ENCODE peak calls at places on chromosomes 16 and 17, in ten cellular contexts. W is tibial nerve, Y is esophagus squamous epithelium, P is Peyer's patch, H is uterus, L is H1, S is endothelial cell of umbilical vein, V is ovary, Z is transverse colon, Q is right lobe of liver. F is an unnamed sample. For H3K27me3, the result is how much of the 10 kb centered on the place peaks cover.

GRCh38 chr16:12637002-12637401 is 166.7 kb downstream of the CPPED1 start:
- DNase-seq in L (no peak), Y (no peak), W (no peak), H (no peak), V (no peak), S (no peak), P (no peak), Q (no peak), Z (no peak), F (no peak)

GRCh38 chr16:30065943-30066881 is 652 bp downstream of the ALDOA start:
- DNase-seq in S (no peak), L (no peak), Q (no peak), W (no peak), V (no peak), P (no peak), H (peak), Y (no peak), Z (peak), F (peak)

GRCh38 chr16:88510091-88510719 is 57.1 kb downstream of the ZFPM1 start:
- DNase-seq in Y (no peak), Q (no peak), L (no peak), Z (no peak), P (no peak), S (no peak), H (no peak), V (no peak), W (no peak), F (no peak)

GRCh38 chr17:11240841-11241610 is at the start of gene SHISA6:
- DNase-seq in Y (no peak), S (no peak), P (no peak), L (peak), Z (no peak), W (no peak), V (no peak), H (no peak), Q (no peak), F (no peak)

GRCh38 chr16:20114356-20114755 is 40.7 kb upstream of the GPR139 start:
- DNase-seq in Y (no peak), L (no peak), Q (no peak), H (no peak), S (no peak), V (no peak), Z (peak), P (no peak), W (no peak), F (no peak)

GRCh38 chr17:50638851-50639767 is 4.4 kb downstream of the ABCC3 start:
- DNase-seq in Y (peak), Z (peak), L (no peak), Q (peak), P (peak), V (peak), W (peak), H (peak), S (peak), F (peak)

GRCh38 chr17:73952498-73953205 is 250.8 kb upstream of the RPL38 start:
- DNase-seq in V (no peak), H (no peak), Q (peak), P (no peak), S (no peak), Y (no peak), L (peak), Z (peak), W (no peak), F (no peak)

GRCh38 chr16:743794-744500 is 3.1 kb upstream of the CIAO3 start:
- DNase-seq in S (no peak), W (no peak), V (no peak), Q (no peak), L (no peak), Y (no peak), P (no peak), Z (no peak), H (no peak), F (no peak)

GRCh38 chr17:3693829-3694231 is 2.1 kb downstream of the P2RX5 start:
- DNase-seq in P (peak), Q (no peak), L (no peak), W (no peak), S (no peak), H (no peak), Z (peak), V (no peak), Y (no peak), F (no peak)

GRCh38 chr17:3693099-3693498 is 2.9 kb downstream of the P2RX5 start:
- DNase-seq in V (no peak), S (no peak), Z (no peak), W (no peak), H (no peak), P (no peak), L (no peak), Q (no peak), Y (no peak), F (no peak)

GRCh38 chr17:3697157-3697515 is 1.2 kb upstream of the P2RX5 start:
- DNase-seq in V (no peak), P (no peak), Z (no peak), W (no peak), Y (no peak), L (no peak), H (no peak), Q (no peak), S (no peak), F (no peak)

GRCh38 chr17:3695723-3696411 is at the start of gene P2RX5:
- DNase-seq in S (peak), P (peak), Y (no peak), L (peak), V (peak), Z (peak), Q (no peak), H (no peak), W (no peak), F (no peak)

DNA sequence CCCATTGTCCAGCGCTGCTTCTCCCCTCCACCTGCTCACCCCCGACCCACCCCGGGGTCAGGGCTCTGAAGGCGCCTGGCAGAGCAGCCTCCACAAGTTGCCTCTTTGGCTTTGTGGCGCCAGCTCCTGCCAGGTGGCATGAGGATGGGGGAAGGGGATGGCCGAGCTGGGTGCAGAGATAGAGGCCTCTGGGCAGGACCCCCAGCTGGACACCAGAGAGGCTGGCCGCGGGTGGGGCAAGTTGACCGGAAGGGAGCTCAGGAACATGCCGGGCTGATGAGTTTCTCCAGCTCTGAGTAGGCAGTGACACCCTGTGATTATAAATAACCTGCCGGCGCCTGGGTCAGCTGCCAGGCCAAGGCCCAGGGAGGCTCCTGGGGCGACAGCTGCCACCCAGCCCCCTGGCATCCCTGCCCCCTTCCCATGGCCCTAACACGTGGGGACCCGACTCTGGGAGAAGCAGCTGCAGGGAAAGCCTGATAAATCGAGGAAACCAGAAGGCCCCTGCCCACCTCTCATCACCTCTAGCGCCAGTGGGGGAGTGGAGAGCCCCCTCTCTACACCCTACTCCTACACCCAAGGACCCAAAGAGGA is 729 bp downstream of the P2RX5 start:
- DNase-seq in Z (peak), Y (no peak), L (peak), W (no peak), S (no peak), H (no peak), V (no peak), Q (no peak), P (peak), F (peak)
- H3K27me3 ChIP-seq in Z (half or more), Y (under half), L (under half), W (under half), S (under half), H (under half), V (under half), Q (under half), P (under half), F (under half)

GRCh38 chr16:89999831-90000574 is 19.3 kb downstream of the DBNDD1 start:
- DNase-seq in H (no peak), L (no peak), Z (no peak), Q (no peak), V (no peak), Y (no peak), S (no peak), P (no peak), W (no peak), F (no peak)
- TF ChIP-seq POLR2A in H (no peak), L (no peak), Z (no peak), Q (no peak), V (no peak), Y (no peak), S (no peak), P (no peak), W (no peak), F (no peak)

DNA sequence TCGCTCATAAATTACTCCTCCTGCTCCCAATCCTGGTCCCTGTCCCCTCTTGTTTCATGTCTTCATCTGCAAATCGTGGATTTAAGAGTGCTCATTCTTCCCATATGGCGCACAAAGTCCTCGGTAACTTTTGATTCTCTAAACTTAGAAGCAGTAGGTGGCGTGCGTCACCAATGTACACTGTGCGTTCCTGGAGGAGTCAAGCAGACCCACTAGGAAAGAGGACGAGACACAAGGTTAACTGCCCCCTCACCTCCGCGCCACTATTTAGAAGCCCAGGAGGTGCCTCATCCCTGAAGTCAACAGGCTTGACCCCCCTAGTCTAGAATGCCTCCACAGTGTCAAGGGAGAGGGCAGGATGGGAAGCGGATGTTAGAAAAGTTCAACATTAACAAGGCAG is 2.9 kb downstream of the SLC13A5 start:
- DNase-seq in Y (no peak), V (no peak), Z (no peak), W (no peak), S (no peak), L (no peak), H (no peak), P (no peak), Q (no peak), F (no peak)
- H3K27me3 ChIP-seq in Y (under half), V (under half), Z (half or more), W (under half), S (under half), L (under half), H (under half), P (under half), Q (under half), F (under half)

GRCh38 chr17:7989781-7990655 is 12.4 kb upstream of the GUCY2D start:
- DNase-seq in V (peak), Y (peak), W (peak), P (peak), Q (peak), H (peak), S (peak), Z (peak), L (peak), F (peak)
- TF ChIP-seq POLR2A in V (no peak), Y (no peak), W (no peak), P (no peak), Q (no peak), H (peak), S (no peak), Z (no peak), L (peak), F (no peak)

GRCh38 chr16:85300451-85300968 is 188.2 kb upstream of the CIBAR2 start:
- DNase-seq in Z (no peak), H (no peak), V (no peak), L (no peak), Y (no peak), S (no peak), Q (no peak), P (no peak), W (no peak), F (no peak)
- H3K27me3 ChIP-seq in Z (under half), H (under half), V (under half), L (under half), Y (under half), S (under half), Q (under half), P (under half), W (under half), F (under half)

DNA sequence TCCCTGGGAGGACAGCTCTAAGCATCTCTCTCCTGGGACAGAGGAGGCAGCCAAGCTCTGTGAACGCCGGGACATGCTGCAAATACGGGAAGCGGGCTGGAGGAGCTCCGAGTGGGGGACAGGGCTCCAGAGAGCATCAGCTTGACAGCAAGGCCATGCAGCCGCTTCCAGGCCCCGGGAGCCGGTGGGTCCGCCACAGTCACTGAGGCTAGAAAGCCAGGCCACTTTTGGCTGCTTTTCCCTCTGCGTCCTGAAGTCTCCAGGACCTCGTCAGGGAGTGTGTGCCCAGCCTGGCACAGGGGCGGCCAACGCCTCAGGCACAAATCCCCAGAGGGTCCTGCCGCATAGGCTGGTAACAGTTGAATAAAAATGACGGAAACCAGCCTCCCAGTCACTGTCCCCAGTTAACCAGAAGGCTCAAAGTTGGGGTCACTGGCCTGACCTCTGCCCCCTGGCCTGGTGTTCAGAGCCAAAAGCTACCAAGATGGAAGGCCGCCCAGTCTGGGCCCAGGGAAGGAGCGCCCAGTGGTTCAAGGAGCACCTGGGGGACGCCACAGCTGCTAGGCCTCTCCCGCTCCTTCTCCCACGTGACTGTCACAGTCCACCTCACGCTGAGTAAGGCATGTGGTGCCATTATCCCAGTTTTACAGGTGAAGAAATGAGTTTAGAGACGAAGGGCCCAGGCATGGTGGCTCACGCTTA is 3.2 kb upstream of the TRIM65 start:
- DNase-seq in Z (no peak), W (no peak), Q (no peak), S (no peak), H (no peak), V (peak), Y (no peak), P (no peak), L (no peak), F (no peak)
- TF ChIP-seq POLR2A in Z (no peak), W (no peak), Q (no peak), S (no peak), H (no peak), V (no peak), Y (no peak), P (no peak), L (no peak), F (no peak)

GRCh38 chr17:2723997-2724782 is 12.6 kb upstream of the CLUH start:
- DNase-seq in V (peak), W (no peak), L (peak), H (no peak), P (no peak), Z (peak), S (no peak), Y (no peak), Q (no peak), F (no peak)

GRCh38 chr17:2723505-2723996 is 12.0 kb upstream of the CLUH start:
- DNase-seq in S (no peak), H (no peak), L (peak), Q (no peak), P (no peak), W (no peak), Y (no peak), Z (peak), V (no peak), F (no peak)

GRCh38 chr17:2719861-2720260 is 8.3 kb upstream of the CLUH start:
- DNase-seq in V (no peak), W (no peak), P (no peak), Q (no peak), H (no peak), Y (no peak), L (no peak), S (no peak), Z (no peak), F (no peak)

GRCh38 chr17:2722611-2723010 is 11.0 kb upstream of the CLUH start:
- DNase-seq in L (no peak), H (no peak), W (no peak), S (no peak), Y (no peak), P (no peak), Z (no peak), Q (no peak), V (no peak), F (no peak)

GRCh38 chr17:2721603-2722002 is 10.0 kb upstream of the CLUH start:
- DNase-seq in S (no peak), Y (no peak), Q (no peak), Z (no peak), H (no peak), W (no peak), V (no peak), L (no peak), P (no peak), F (no peak)
- H3K27me3 ChIP-seq in S (under half), Y (under half), Q (under half), Z (under half), H (under half), W (under half), V (under half), L (under half), P (under half), F (under half)

DNA sequence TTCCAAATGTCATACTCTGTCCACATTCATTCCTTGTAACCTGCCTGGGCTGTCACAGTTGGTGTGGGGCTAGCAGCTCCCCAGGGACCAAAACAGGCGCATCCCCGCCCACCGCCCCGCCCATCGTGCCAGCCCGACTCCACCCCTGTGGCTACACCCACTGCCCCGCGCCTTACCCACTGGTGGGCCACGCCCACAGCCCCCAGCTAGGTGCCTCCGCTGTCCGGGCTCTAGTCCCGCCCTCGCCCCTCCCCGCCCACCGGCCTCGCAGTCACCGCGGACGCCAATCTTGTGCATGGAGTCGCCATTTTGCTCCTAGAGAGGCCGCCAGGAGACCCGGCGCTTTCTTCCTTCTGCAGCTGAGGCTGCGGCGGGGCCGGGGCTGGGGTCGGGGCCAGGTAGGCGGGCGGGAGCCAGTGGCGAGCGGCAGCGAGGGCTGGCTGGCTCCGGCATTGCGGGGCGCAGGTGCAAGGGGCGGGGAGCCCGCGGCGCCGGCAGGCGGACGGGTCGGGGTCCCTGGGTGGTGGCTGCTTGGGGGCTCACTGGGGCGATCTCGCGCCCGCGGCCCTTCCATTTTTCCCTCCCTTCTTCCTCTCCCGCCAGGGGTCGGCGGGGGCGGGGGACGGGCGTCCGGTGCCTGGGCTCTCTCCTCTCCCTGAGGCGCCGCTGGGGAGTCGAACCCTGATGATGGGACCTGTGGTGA is at the start of gene PRPSAP2:
- DNase-seq in Q (peak), V (peak), Z (peak), Y (peak), P (peak), S (peak), L (peak), H (peak), W (peak), F (peak)
- TF ChIP-seq POLR2A in Q (peak), V (no peak), Z (peak), Y (peak), P (no peak), S (peak), L (peak), H (peak), W (peak), F (no peak)

GRCh38 chr17:29021251-29021650 is 15.4 kb upstream of the SEZ6 start:
- DNase-seq in H (no peak), P (no peak), S (no peak), Y (no peak), L (no peak), V (no peak), W (no peak), Z (no peak), Q (no peak), F (no peak)

GRCh38 chr17:29018788-29019474 is 13.1 kb upstream of the SEZ6 start:
- DNase-seq in P (no peak), Q (no peak), V (no peak), Y (no peak), L (no peak), W (no peak), Z (no peak), H (no peak), S (no peak), F (no peak)

GRCh38 chr17:29016635-29017034 is 10.8 kb upstream of the SEZ6 start:
- DNase-seq in P (no peak), H (no peak), Z (no peak), V (no peak), S (no peak), Y (no peak), Q (no peak), W (no peak), L (no peak), F (no peak)

GRCh38 chr17:29024456-29024952 is 18.4 kb upstream of the PIPOX start:
- DNase-seq in Q (no peak), W (no peak), H (no peak), V (no peak), Z (no peak), L (no peak), S (no peak), P (no peak), Y (no peak), F (no peak)

GRCh38 chr17:29019475-29020181 is 13.8 kb upstream of the SEZ6 start:
- DNase-seq in H (no peak), Q (no peak), W (no peak), Z (peak), P (no peak), L (peak), V (no peak), Y (no peak), S (no peak), F (no peak)
- H3K27me3 ChIP-seq in H (under half), Q (under half), W (under half), Z (half or more), P (under half), L (under half), V (under half), Y (under half), S (under half), F (half or more)

F was measured in heart left ventricle.